ENCODE peak calls at places on chromosomes 4 and X, in six cellular contexts. L is stimulated activated CD4-positive, alpha-beta T cell treated with anti-CD3 and anti-CD28 coated beads, Interleukin-15, amount 100 ng/mL, for 1 hour; E is breast epithelium; W is naive thymus-derived CD8-positive, alpha-beta T cell; T is cardiac fibroblast; Q is body of pancreas. P is an unnamed sample.

GRCh38 chrX:109448539-109448938 is 33.3 kb downstream of the GUCY2F start:
- DNase-seq in L (no peak), E (no peak), W (no peak), T (no peak), Q (no peak), P (no peak)

GRCh38 chr4:4766570-4766969 is 92.9 kb upstream of the MSX1 start:
- DNase-seq in L (no peak), E (no peak), W (no peak), T (no peak), Q (no peak), P (no peak)

GRCh38 chr4:147924604-147925412 is 192.9 kb downstream of the ARHGAP10 start:
- DNase-seq in L (no peak), E (no peak), W (no peak), T (peak), Q (peak), P (no peak)

GRCh38 chr4:15805583-15806517 is 27.7 kb downstream of the CD38 start:
- DNase-seq in L (no peak), E (no peak), W (peak), T (peak), Q (peak), P (peak)

GRCh38 chr4:103451341-103451740 is 253.2 kb upstream of the CENPE start:
- DNase-seq in L (no peak), E (no peak), W (no peak), T (peak), Q (no peak), P (no peak)

GRCh38 chr4:165016971-165017370 is 14.8 kb upstream of the TRIM60 start:
- DNase-seq in L (no peak), E (no peak), W (no peak), T (no peak), Q (no peak), P (no peak)

GRCh38 chrX:77962068-77962902 is 7.2 kb downstream of the PGAM4 start:
- DNase-seq in L (no peak), E (no peak), W (no peak), T (peak), Q (no peak), P (no peak)

GRCh38 chr4:55921093-55921492 is 27.7 kb upstream of the CEP135 start:
- DNase-seq in L (no peak), E (no peak), W (no peak), T (peak), Q (no peak), P (peak)

GRCh38 chr4:146641762-146642161 is 3.1 kb downstream of the POU4F2 start:
- DNase-seq in L (no peak), E (no peak), W (no peak), T (no peak), Q (no peak), P (no peak)

GRCh38 chrX:71366674-71367256 is 608 bp downstream of the TAF1 start:
- DNase-seq in L (no peak), E (no peak), W (peak), T (peak), Q (peak), P (no peak)

GRCh38 chr4:184548651-184549341 is 74.4 kb upstream of the IRF2 start:
- DNase-seq in L (no peak), E (no peak), W (no peak), T (no peak), Q (no peak), P (no peak)

GRCh38 chrX:150868625-150869024 is 29.8 kb downstream of the CD99L2 start:
- DNase-seq in L (no peak), E (no peak), W (no peak), T (no peak), Q (no peak), P (no peak)

GRCh38 chr4:104490096-104490769 is 4.5 kb downstream of the CXXC4 start:
- DNase-seq in L (no peak), E (no peak), W (no peak), T (no peak), Q (peak), P (no peak)

GRCh38 chrX:68894513-68895338 is 65.9 kb downstream of the EFNB1 start:
- DNase-seq in L (no peak), E (peak), W (no peak), T (peak), Q (peak), P (no peak)

GRCh38 chr4:110869862-110870577 is 247.1 kb upstream of the PITX2 start:
- DNase-seq in L (no peak), E (no peak), W (no peak), T (peak), Q (no peak), P (no peak)

GRCh38 chr4:72314869-72315268 is 254.2 kb downstream of the ADAMTS3 start:
- DNase-seq in L (no peak), E (no peak), W (no peak), T (peak), Q (no peak), P (no peak)